ENCODE peak calls at places on chromosomes 13 and 19, in eight cellular contexts. X, O, M, D, U, J, I and T are unnamed samples.

GRCh38 chr19:7924651-7925170 is 1.2 kb downstream of the CTXN1 start:
- DNase-seq in J (no peak), M (no peak), I (peak; percentile 39), O (no peak), D (no peak), U (no peak), X (no peak), T (no peak)

GRCh38 chr19:13784731-13785452 is 10.4 kb upstream of the ZSWIM4 start:
- DNase-seq in I (peak; percentile 81), O (peak; percentile 65), X (peak; percentile 90), D (no peak), J (peak; percentile 79), M (peak; percentile 75), U (peak; percentile 37), T (peak; percentile 65)

GRCh38 chr19:43300876-43301765 is 31.8 kb upstream of the PSG9 start:
- DNase-seq in D (no peak), O (no peak), I (no peak), J (no peak), M (no peak), U (no peak), X (no peak), T (no peak)

GRCh38 chr19:495440-496332 is 600 bp upstream of the MADCAM1 start:
- DNase-seq in M (no peak), O (peak; percentile 62), I (peak; percentile 62), D (no peak), J (no peak), U (no peak), X (peak; percentile 84), T (no peak)

GRCh38 chr19:53525922-53526321 is 12.0 kb upstream of the ZNF331 start:
- DNase-seq in U (no peak), I (no peak), D (no peak), J (no peak), X (no peak), O (no peak), M (no peak), T (no peak)

GRCh38 chr13:101624981-101625380 is 172.5 kb downstream of the ITGBL1 start:
- DNase-seq in J (no peak), M (no peak), U (no peak), O (no peak), X (no peak), D (no peak), I (no peak), T (no peak)

GRCh38 chr19:29478578-29479565 is 46.9 kb upstream of the VSTM2B start:
- DNase-seq in I (peak; percentile 85), U (no peak), M (no peak), X (peak; percentile 58), D (no peak), J (no peak), O (no peak), T (no peak)

GRCh38 chr19:33194884-33195710 is 967 bp downstream of the LRP3 start:
- DNase-seq in J (peak; percentile 24), M (peak; percentile 41), I (peak; percentile 59), X (peak; percentile 78), D (no peak), U (no peak), O (no peak), T (no peak)

GRCh38 chr19:35911790-35912189 is 3.7 kb upstream of the TYROBP start:
- DNase-seq in X (no peak), U (no peak), I (no peak), O (no peak), D (no peak), M (no peak), J (no peak), T (no peak)

GRCh38 chr19:18097217-18097992 is at the start of gene MAST3:
- DNase-seq in J (peak; percentile 93), X (peak; percentile 100), O (peak; percentile 90), D (no peak), U (peak; percentile 83), M (peak; percentile 86), I (peak; percentile 91), T (peak; percentile 92)

GRCh38 chr19:31418055-31418454 is 68.8 kb upstream of the TSHZ3 start:
- DNase-seq in I (no peak), J (no peak), D (no peak), O (no peak), M (no peak), X (no peak), U (no peak), T (no peak)

GRCh38 chr13:59823495-59823894 is 340.2 kb downstream of the DIAPH3 start:
- DNase-seq in X (no peak), J (no peak), M (peak; percentile 68), U (no peak), O (no peak), D (peak; percentile 61), I (no peak), T (no peak)

GRCh38 chr19:2047449-2048103 is 3.5 kb downstream of the MKNK2 start:
- DNase-seq in O (no peak), I (peak; percentile 4), X (no peak), U (no peak), D (no peak), J (peak; percentile 57), M (peak; percentile 19), T (peak; percentile 56)

GRCh38 chr13:76745246-76746200 is 140.7 kb downstream of the KCTD12 start:
- DNase-seq in U (peak; percentile 29), M (peak; percentile 28), O (no peak), X (no peak), I (no peak), J (no peak), D (no peak), T (no peak)

GRCh38 chr13:50979187-50979586 is 69.6 kb downstream of the RNASEH2B start:
- DNase-seq in I (no peak), D (no peak), M (peak; percentile 39), X (no peak), J (no peak), U (no peak), O (no peak), T (no peak)